ENCODE peak calls at places on chromosomes 3 and 15, in six cellular contexts. Y is tibial artery, M is neural crest cell, N is GM12864, X is bronchial epithelial cell, G is kidney. Z is an unnamed sample.

GRCh38 chr3:158379517-158379916 is 191.5 kb upstream of the MLF1 start:
- DNase-seq in Y (no peak), M (no peak), X (peak), N (no peak), G (no peak), Z (no peak)

GRCh38 chr3:17078885-17079465 is 194.2 kb downstream of the PLCL2 start:
- DNase-seq in G (no peak), X (no peak), Y (no peak), M (no peak), N (no peak), Z (no peak)

GRCh38 chr3:111895079-111895478 is 36.0 kb downstream of the PHLDB2 start:
- DNase-seq in G (no peak), Y (no peak), X (peak), N (no peak), M (no peak), Z (no peak)

GRCh38 chr3:108877906-108878305 is 55.3 kb downstream of the TRAT1 start:
- DNase-seq in G (no peak), N (no peak), Y (no peak), M (no peak), X (no peak), Z (no peak)

GRCh38 chr15:28984421-28985375 is 98.9 kb downstream of the APBA2 start:
- DNase-seq in Y (no peak), M (peak), N (no peak), G (no peak), X (no peak), Z (peak)

GRCh38 chr3:153165211-153165815 is 3.3 kb downstream of the RAP2B start:
- DNase-seq in M (no peak), Y (no peak), X (peak), N (no peak), G (no peak), Z (no peak)

GRCh38 chr15:47987908-47988532 is 132.8 kb upstream of the SLC24A5 start:
- DNase-seq in X (peak), N (peak), M (peak), G (no peak), Y (no peak), Z (peak)

GRCh38 chr15:82653483-82653882 is 6.3 kb upstream of the CPEB1 start:
- DNase-seq in X (no peak), N (no peak), Y (no peak), G (no peak), M (no peak), Z (no peak)

GRCh38 chr3:50523170-50523865 is 19.9 kb upstream of the CACNA2D2 start:
- DNase-seq in G (no peak), N (no peak), M (no peak), Y (no peak), X (no peak), Z (no peak)

GRCh38 chr15:32706704-32707103 is 11.1 kb upstream of the GREM1 start:
- DNase-seq in X (peak), Y (no peak), M (no peak), N (no peak), G (no peak), Z (no peak)

GRCh38 chr15:90079619-90080559 is 22.4 kb downstream of the IDH2 start:
- DNase-seq in G (no peak), M (no peak), Y (no peak), N (no peak), X (no peak), Z (no peak)

DNA sequence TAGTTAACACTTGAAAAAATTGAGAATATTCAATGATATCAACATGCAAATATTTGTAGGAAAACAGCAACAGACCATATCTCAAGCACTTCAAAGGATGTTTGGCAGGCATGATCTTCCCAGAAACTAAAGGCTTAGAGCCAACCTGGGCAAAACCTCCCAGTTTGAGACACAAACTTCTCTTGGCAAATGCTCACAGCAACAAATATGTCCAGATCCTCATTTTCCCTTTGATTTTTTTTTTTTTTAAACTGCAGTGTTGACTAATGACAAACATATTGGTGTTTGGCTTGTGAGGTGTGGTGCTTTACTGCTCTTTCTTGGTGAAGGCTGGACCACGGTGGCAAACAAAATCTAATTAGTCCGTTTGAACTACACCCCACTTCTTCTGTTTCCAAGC is 87.2 kb downstream of the EBLN2 start:
- DNase-seq in Y (no peak), N (no peak), M (no peak), X (no peak), G (no peak), Z (no peak)
- TF ChIP-seq CTCF in Y (no peak), N (no peak), M (no peak), X (no peak), G (no peak), Z (no peak)

DNA sequence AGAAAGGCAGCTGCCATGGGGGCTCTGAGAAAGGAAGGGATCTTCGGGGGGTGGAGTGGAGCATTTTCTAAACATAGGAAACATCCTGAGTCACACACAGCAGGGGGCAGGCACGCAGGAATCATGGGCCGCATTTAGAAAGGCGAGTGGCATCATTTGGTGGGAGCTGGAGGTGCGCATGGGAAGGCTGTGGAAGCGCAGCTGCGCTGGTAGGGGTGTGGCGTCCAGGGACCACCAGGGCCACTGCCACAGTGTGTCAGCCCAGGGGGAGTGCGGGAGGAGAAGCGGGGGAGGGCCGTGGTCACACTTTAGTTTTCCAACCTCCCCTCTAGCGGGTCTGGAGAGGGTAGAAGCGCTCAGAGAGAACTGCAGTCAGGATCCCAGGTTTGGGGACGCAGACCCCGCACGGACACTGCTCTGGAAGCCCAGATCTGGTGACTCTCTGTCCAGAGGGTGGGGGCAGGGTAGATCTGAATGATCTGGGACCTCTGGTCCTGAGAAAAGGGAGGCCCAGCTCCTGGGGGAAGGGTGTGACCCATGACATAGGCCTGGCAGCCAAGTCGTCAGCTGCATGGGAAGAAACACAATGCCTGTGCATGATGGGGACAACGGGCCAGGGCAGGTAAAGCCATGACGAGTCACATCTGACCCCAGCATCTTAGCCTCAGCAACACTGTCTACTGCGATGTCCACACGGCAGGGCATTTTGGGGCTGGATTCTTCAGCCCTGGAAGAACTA is 88.0 kb upstream of the IQSEC1 start:
- DNase-seq in Y (peak), G (peak), M (no peak), X (no peak), N (no peak), Z (no peak)
- TF ChIP-seq CTCF in Y (no peak), G (no peak), M (no peak), X (no peak), N (no peak), Z (peak)

GRCh38 chr3:138148503-138148902 is 16.3 kb upstream of the A4GNT start:
- DNase-seq in N (no peak), X (no peak), Y (no peak), G (no peak), M (no peak), Z (no peak)
- TF ChIP-seq CTCF in N (no peak), X (no peak), Y (no peak), G (no peak), M (no peak), Z (no peak)

GRCh38 chr3:171867976-171868375 is 24.8 kb downstream of the TMEM212 start:
- DNase-seq in Y (no peak), X (no peak), G (no peak), N (no peak), M (no peak), Z (no peak)
- TF ChIP-seq CTCF in Y (no peak), X (peak), G (no peak), N (peak), M (peak), Z (peak)

GRCh38 chr15:23595368-23595767 is 29.9 kb downstream of the MKRN3 start:
- DNase-seq in Y (no peak), N (no peak), G (no peak), M (no peak), X (no peak), Z (no peak)

GRCh38 chr15:23602124-23602523 is 36.6 kb downstream of the MKRN3 start:
- DNase-seq in M (no peak), G (no peak), Y (no peak), X (no peak), N (no peak), Z (no peak)

GRCh38 chr15:23599053-23599452 is 33.6 kb downstream of the MKRN3 start:
- DNase-seq in N (no peak), G (no peak), Y (no peak), M (no peak), X (no peak), Z (no peak)

GRCh38 chr15:23594252-23594770 is 28.8 kb downstream of the MKRN3 start:
- DNase-seq in M (no peak), N (no peak), X (no peak), G (no peak), Y (no peak), Z (no peak)

DNA sequence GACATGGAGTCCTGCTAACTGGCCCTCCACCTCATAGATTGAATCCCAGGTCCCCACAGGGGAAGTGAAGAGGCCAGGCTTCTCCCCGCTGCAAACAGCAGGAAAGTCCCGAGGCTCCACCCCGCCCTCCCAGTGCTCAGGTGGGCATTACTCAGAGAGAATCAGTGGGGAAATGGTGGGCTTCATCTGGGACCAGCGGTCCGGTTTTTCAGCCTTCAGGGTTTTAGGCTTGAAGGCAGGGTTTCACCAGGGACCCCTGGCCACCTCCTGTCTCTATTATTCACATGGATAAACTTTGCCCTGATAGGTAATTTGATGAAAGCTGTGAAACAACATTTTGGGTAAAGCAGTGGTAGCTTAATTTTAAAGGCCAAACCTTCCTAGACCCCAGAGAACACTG is 31.3 kb downstream of the MKRN3 start:
- DNase-seq in M (no peak), X (no peak), Y (no peak), G (no peak), N (no peak), Z (no peak)
- TF ChIP-seq CTCF in M (no peak), X (no peak), Y (no peak), G (no peak), N (no peak), Z (no peak)

GRCh38 chr3:66493464-66494099 is 7.2 kb downstream of the LRIG1 start:
- DNase-seq in Y (no peak), N (no peak), M (no peak), X (no peak), G (no peak), Z (no peak)
- TF ChIP-seq CTCF in Y (no peak), N (no peak), M (no peak), X (no peak), G (no peak), Z (no peak)

DNA sequence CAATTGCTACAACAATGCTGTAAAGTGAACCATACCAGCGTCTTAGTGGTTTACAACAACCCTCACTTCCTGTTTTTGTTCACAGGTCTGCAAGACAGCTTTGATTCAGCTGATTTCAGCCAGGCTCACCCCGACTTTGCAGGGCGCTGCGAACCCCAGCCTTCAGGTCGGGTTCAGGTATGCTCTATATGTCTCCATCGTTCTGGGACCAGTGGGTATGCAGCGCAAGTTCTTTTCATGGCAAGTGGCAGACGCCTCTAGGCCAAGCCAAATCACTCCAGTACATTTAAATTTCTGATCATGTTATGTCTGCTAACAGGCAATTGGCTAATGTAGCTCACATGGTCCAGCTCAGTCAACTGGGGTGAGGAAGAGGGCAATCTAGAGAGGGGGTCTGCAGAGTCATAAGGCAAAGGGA is 52.4 kb upstream of the RGMA start:
- DNase-seq in X (no peak), G (no peak), Y (no peak), N (no peak), M (no peak), Z (no peak)
- TF ChIP-seq CTCF in X (no peak), G (no peak), Y (no peak), N (no peak), M (no peak), Z (no peak)